ENCODE peak calls at places on chromosome 1, in ten cellular contexts. Z is fibroblast of lung, K is kidney epithelial cell, L is mucosa of descending colon, F is lung, V is sigmoid colon, B is tibial nerve, O is breast epithelium, E is heart left ventricle, U is hepatocyte. D is an unnamed sample.

GRCh38 chr1:241532173-241532553 is at the start of gene KMO:
- DNase-seq in E (no peak), V (no peak), F (no peak), U (peak; percentile 23), L (no peak), K (no peak), B (no peak), O (no peak), Z (no peak), D (no peak)

GRCh38 chr1:145947551-145947950 is 10.3 kb downstream of the LIX1L start:
- DNase-seq in L (no peak), V (no peak), F (no peak), U (no peak), O (no peak), B (no peak), Z (no peak), K (no peak), E (no peak), D (no peak)

GRCh38 chr1:60694980-60695379 is 387.4 kb upstream of the NFIA start:
- DNase-seq in Z (no peak), K (no peak), V (no peak), O (no peak), F (no peak), L (no peak), B (no peak), U (no peak), E (no peak), D (no peak)

GRCh38 chr1:923131-923990 is at the start of gene SAMD11:
- DNase-seq in B (peak; percentile 76), O (peak; percentile 75), V (peak; percentile 91), L (peak; percentile 77), E (peak; percentile 90), K (no peak), Z (peak; percentile 78), F (peak; percentile 75), U (peak; percentile 89), D (no peak)

GRCh38 chr1:20480261-20481157 is 5.5 kb downstream of the CAMK2N1 start:
- DNase-seq in Z (no peak), V (no peak), F (no peak), B (no peak), U (peak; percentile 84), E (no peak), K (peak; percentile 82), L (peak; percentile 64), O (no peak), D (no peak)

GRCh38 chr1:107264561-107264960 is 123.7 kb downstream of the NTNG1 start:
- DNase-seq in O (no peak), V (no peak), Z (peak; percentile 22), L (no peak), F (no peak), U (no peak), K (no peak), E (no peak), B (no peak), D (no peak)

GRCh38 chr1:51968632-51969031 is 21.9 kb downstream of the RAB3B start:
- DNase-seq in B (no peak), Z (no peak), F (no peak), O (no peak), L (no peak), U (peak; percentile 52), E (no peak), K (no peak), V (no peak), D (no peak)

GRCh38 chr1:226479432-226479831 is 69.1 kb upstream of the STUM start:
- DNase-seq in L (no peak), F (no peak), V (no peak), B (no peak), E (no peak), O (no peak), K (no peak), U (peak; percentile 29), Z (no peak), D (peak; percentile 94)

GRCh38 chr1:3989465-3989864 is 89.4 kb upstream of the C1orf174 start:
- DNase-seq in F (no peak), K (no peak), E (no peak), Z (no peak), U (no peak), V (no peak), B (no peak), O (no peak), L (no peak), D (no peak)

GRCh38 chr1:3988431-3988830 is 88.4 kb upstream of the C1orf174 start:
- DNase-seq in L (no peak), F (no peak), O (no peak), V (no peak), Z (no peak), E (no peak), K (no peak), B (no peak), U (no peak), D (no peak)

GRCh38 chr1:3986686-3987218 is 86.7 kb upstream of the C1orf174 start:
- DNase-seq in U (no peak), Z (no peak), V (no peak), K (no peak), F (no peak), O (no peak), L (no peak), B (no peak), E (no peak), D (no peak)

GRCh38 chr1:3984586-3984985 is 84.5 kb upstream of the C1orf174 start:
- DNase-seq in F (no peak), E (no peak), K (no peak), B (no peak), V (no peak), Z (no peak), L (no peak), O (no peak), U (no peak), D (no peak)

DNA sequence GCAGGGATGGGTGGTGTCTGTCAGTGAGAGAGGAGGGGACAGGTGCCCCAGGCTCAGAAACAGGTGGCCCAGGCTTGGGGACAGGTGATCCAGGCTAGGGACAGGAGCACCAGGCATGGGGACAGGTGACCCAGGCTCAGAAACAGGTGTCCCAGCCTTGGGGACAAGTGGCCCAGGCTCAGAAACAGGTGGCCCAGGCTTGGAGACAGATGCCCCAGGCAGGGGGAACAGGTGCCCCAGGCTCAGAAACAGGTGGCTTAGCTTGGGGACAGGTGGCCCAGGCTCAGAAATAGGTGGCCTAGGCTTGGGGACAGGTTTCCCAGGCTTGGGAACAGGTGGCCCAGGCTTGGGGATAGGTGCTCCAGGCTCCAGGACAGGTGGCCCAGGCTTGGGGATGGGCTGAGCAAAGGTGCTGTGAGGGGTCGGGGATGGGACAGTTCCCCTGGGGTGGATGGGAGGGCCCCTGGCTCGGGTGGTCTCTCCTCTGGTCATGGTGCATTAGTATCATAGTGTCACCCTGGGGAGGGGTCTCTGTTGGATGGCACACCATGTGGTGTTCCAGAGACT is 87.7 kb upstream of the C1orf174 start:
- DNase-seq in F (no peak), Z (no peak), B (no peak), K (no peak), V (no peak), U (no peak), E (no peak), O (no peak), L (no peak), D (no peak)
- TF ChIP-seq CTCF in F (no peak), Z (no peak), B (no peak), K (no peak), V (no peak), U (no peak), E (no peak), O (no peak), L (no peak), D (no peak)

GRCh38 chr1:109271458-109271857 is 11.5 kb downstream of the PSRC1 start:
- DNase-seq in U (no peak), K (no peak), F (no peak), V (no peak), O (no peak), Z (no peak), L (no peak), E (no peak), B (no peak), D (no peak)

GRCh38 chr1:109273570-109274288 is 9.2 kb downstream of the PSRC1 start:
- DNase-seq in L (peak; percentile 46), O (no peak), U (no peak), V (no peak), E (no peak), K (no peak), F (no peak), Z (no peak), B (no peak), D (no peak)

GRCh38 chr1:109274533-109275476 is 8.1 kb downstream of the PSRC1 start:
- DNase-seq in B (peak; percentile 86), E (no peak), U (peak; percentile 83), K (peak; percentile 79), F (peak; percentile 89), Z (peak; percentile 69), O (peak; percentile 91), L (peak; percentile 65), V (peak; percentile 87), D (no peak)

GRCh38 chr1:109272021-109272799 is 10.7 kb downstream of the PSRC1 start:
- DNase-seq in L (peak; percentile 37), K (no peak), Z (no peak), V (no peak), B (no peak), E (no peak), O (no peak), F (no peak), U (no peak), D (no peak)

GRCh38 chr1:109272831-109273547 is 10.0 kb downstream of the PSRC1 start:
- DNase-seq in V (no peak), L (peak; percentile 46), E (no peak), B (no peak), O (no peak), F (no peak), Z (no peak), U (no peak), K (no peak), D (no peak)
- H3K4me3 ChIP-seq in V (no peak overlapping the region), L (no peak overlapping the region), E (no peak overlapping the region), B (peak overlapping the region; percentile 44), O (no peak overlapping the region), F (peak overlapping the region; percentile 2), Z (no peak overlapping the region), U (no peak overlapping the region), K (no peak overlapping the region), D (no peak overlapping the region)

DNA sequence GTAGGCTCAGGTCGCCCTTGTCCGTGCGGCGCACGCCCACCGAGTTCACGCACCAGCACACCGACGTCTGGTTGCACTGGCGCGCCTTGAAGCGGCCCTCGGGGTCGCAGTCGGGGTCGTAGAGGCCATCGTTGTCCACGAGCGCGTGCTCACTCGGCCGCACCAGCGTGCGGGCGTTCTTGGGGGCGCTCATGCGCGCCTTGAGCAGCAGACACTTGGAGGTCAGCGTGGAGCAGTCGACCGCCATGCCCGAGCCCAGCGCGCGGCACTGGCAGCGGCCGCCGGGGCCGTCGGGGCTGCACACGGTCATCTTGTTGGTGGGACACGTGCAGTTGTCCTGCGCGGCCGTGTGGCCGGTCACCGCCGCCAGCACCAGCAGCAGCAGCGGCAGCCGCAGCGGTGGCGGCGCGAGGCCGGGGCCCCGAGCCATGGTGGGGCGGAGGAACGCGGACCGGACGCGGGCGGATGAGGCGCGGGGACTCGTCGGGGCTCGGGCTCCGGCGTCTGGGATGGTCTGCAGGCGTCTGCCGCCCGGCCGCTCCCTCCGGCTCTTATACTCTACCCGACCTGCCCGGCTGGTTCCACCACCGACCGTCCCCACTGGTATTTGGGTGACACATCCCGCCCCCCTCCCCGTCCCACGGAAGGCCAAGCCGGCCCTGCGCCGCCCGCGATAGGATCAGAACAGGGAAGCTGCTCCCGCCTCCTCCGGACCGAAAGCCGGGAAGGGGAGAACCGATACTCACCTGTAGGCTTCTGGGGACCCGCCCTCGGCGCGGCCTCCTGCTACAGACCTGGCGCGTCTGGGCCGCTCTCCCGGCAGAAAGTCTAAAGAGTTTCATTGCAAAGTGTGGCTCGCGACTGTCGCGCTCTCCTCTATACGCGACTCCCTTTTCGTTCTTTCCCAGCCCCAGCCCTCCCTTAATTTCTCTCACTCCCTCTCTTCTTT is at the start of gene TACSTD2:
- DNase-seq in F (peak; percentile 92), Z (no peak), U (peak; percentile 84), O (peak; percentile 95), K (no peak), L (peak; percentile 72), E (peak; percentile 65), B (no peak), V (no peak), D (peak; percentile 41)
- TF ChIP-seq CTCF in F (no peak), Z (no peak), U (no peak), O (peak; percentile 32), K (no peak), L (no peak), E (no peak), B (no peak), V (no peak), D (no peak)

DNA sequence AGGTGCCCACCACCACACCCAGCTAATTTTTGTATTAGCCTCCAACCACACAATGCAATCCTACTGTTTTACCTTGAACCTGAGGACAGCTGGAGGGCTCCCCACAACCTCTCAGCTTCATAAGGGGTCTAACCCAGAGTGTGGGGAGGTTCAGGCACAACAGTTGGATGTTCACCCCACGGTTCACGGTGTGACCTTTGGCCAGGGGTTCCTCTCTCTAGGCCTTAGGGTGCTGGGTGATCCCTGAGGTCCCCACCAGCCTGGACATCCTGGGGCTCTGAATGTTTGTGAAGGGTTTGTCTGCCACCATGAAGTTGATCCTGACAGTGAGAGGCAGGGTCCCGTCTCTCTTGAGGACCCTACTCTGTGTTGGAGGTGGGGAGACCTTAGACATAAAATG is 3.9 kb downstream of the ACOT11 start:
- DNase-seq in L (no peak), F (no peak), E (no peak), V (no peak), O (no peak), B (no peak), Z (no peak), K (no peak), U (no peak), D (no peak)
- H3K4me3 ChIP-seq in L (no peak overlapping the region), F (no peak overlapping the region), E (no peak overlapping the region), V (no peak overlapping the region), O (no peak overlapping the region), B (no peak overlapping the region), Z (no peak overlapping the region), K (no peak overlapping the region), U (no peak overlapping the region), D (no peak overlapping the region)